ENCODE peak calls at places on chromosomes 5 and 9, in nine cellular contexts. O, W, F, D, Y, U, L, N and P are unnamed samples.

GRCh38 chr5:180787025-180787424 is 15.6 kb downstream of the MGAT1 start:
- DNase-seq in O (peak), W (peak), F (no peak), D (peak), Y (no peak), U (no peak), L (no peak), N (no peak), P (no peak)

GRCh38 chr5:62720036-62720441 is 141.4 kb downstream of the LRRC70 start:
- DNase-seq in O (peak), W (peak), F (peak), D (peak), Y (no peak), U (peak), L (no peak), N (no peak), P (no peak)

GRCh38 chr5:75362474-75362975 is 25.5 kb downstream of the HMGCR start:
- DNase-seq in O (no peak), W (no peak), F (no peak), D (no peak), Y (no peak), U (no peak), L (no peak), N (no peak), P (no peak)

GRCh38 chr5:68130253-68130652 is 85.3 kb upstream of the PIK3R1 start:
- DNase-seq in O (no peak), W (no peak), F (no peak), D (no peak), Y (no peak), U (no peak), L (no peak), N (no peak), P (no peak)

GRCh38 chr9:110979636-110980035 is 58.6 kb downstream of the LPAR1 start:
- DNase-seq in O (no peak), W (no peak), F (no peak), D (peak), Y (no peak), U (no peak), L (no peak), N (no peak), P (no peak)

GRCh38 chr9:118992813-118993747 is 376.2 kb downstream of the BRINP1 start:
- DNase-seq in O (no peak), W (no peak), F (peak), D (no peak), Y (no peak), U (no peak), L (no peak), N (no peak), P (no peak)

GRCh38 chr9:98118640-98119601 is at the start of gene TRIM14:
- DNase-seq in O (peak), W (peak), F (peak), D (peak), Y (peak), U (peak), L (peak), N (peak), P (peak)

GRCh38 chr9:17031546-17031945 is 103.3 kb upstream of the CNTLN start:
- DNase-seq in O (no peak), W (no peak), F (no peak), D (no peak), Y (no peak), U (no peak), L (no peak), N (no peak), P (no peak)

GRCh38 chr5:142286111-142286510 is 38.7 kb downstream of the SPRY4 start:
- DNase-seq in O (no peak), W (no peak), F (no peak), D (no peak), Y (no peak), U (no peak), L (no peak), N (no peak), P (no peak)

GRCh38 chr5:102089883-102090282 is 206.2 kb downstream of the SLCO4C1 start:
- DNase-seq in O (no peak), W (no peak), F (no peak), D (no peak), Y (no peak), U (no peak), L (no peak), N (no peak), P (no peak)

DNA sequence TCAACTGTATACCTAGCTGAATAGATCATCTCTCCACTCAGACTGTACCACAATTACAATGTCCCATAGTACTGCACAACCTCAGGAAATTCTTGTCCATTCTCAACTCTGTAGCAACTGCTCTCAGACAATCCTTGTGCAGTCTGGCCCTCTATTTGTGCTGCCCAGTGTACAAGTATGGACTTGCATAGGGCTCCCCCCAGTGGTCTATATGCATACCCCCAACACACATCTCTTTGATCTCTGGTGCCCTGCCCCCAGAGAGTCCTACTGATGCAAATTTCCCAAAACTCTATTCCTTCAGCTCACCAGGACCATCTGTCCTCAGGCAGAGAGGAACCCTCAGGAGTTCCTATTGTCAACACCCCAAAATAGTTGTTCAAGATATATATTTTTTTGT is 205.3 kb downstream of the SLCO4C1 start:
- DNase-seq in O (peak), W (no peak), F (peak), D (peak), Y (no peak), U (peak), L (no peak), N (no peak), P (no peak)
- TF ChIP-seq CTCF in O (peak), W (no peak), F (peak), D (no peak), Y (no peak), U (peak), L (no peak), N (no peak), P (no peak)

DNA sequence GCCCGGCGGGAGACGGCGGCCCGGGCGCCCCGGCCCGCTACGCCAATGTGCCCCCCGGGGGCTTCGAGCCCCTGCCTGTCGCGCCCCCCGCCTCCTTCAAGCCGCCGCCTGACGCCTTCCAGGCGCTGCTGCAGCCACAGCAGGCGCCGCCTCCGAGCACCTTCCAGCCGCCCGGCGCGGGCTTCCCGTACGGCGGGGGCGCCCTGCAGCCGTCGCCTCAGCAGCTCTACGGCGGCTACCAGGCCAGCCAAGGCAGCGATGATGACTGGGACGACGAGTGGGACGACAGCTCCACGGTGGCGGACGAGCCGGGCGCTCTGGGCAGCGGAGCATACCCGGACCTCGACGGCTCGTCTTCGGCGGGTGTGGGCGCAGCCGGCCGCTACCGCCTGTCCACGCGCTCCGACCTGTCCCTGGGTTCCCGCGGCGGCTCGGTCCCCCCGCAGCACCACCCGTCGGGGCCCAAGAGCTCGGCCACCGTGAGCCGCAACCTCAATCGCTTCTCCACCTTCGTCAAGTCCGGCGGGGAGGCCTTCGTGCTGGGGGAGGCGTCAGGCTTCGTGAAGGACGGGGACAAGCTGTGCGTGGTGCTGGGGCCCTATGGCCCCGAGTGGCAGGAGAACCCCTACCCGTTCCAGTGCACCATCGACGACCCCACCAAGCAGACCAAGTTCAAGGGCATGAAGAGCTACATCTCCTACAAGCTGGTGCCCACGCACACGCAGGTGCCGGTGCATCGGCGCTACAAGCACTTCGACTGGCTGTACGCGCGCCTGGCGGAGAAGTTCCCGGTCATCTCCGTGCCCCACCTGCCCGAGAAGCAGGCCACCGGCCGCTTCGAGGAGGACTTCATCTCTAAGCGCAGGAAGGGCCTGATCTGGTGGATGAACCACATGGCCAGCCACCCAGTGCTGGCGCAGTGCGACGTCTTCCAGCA is 855 bp downstream of the SNX18 start:
- DNase-seq in O (peak), W (peak), F (peak), D (peak), Y (peak), U (peak), L (no peak), N (peak), P (peak)
- TF ChIP-seq CTCF in O (no peak), W (no peak), F (no peak), D (no peak), Y (no peak), U (no peak), L (no peak), N (no peak), P (no peak)

GRCh38 chr9:137174722-137175293 is 3.0 kb upstream of the TMEM210 start:
- DNase-seq in O (no peak), W (no peak), F (no peak), D (no peak), Y (no peak), U (no peak), L (no peak), N (no peak), P (no peak)

GRCh38 chr9:137178201-137178938 is 6.5 kb upstream of the TMEM210 start:
- DNase-seq in O (no peak), W (no peak), F (no peak), D (no peak), Y (no peak), U (no peak), L (no peak), N (no peak), P (no peak)

GRCh38 chr9:137175345-137175961 is 3.6 kb upstream of the TMEM210 start:
- DNase-seq in O (no peak), W (no peak), F (no peak), D (no peak), Y (no peak), U (peak), L (no peak), N (no peak), P (no peak)

GRCh38 chr9:137173795-137174664 is 2.2 kb upstream of the TMEM210 start:
- DNase-seq in O (no peak), W (no peak), F (no peak), D (no peak), Y (no peak), U (no peak), L (no peak), N (no peak), P (no peak)

DNA sequence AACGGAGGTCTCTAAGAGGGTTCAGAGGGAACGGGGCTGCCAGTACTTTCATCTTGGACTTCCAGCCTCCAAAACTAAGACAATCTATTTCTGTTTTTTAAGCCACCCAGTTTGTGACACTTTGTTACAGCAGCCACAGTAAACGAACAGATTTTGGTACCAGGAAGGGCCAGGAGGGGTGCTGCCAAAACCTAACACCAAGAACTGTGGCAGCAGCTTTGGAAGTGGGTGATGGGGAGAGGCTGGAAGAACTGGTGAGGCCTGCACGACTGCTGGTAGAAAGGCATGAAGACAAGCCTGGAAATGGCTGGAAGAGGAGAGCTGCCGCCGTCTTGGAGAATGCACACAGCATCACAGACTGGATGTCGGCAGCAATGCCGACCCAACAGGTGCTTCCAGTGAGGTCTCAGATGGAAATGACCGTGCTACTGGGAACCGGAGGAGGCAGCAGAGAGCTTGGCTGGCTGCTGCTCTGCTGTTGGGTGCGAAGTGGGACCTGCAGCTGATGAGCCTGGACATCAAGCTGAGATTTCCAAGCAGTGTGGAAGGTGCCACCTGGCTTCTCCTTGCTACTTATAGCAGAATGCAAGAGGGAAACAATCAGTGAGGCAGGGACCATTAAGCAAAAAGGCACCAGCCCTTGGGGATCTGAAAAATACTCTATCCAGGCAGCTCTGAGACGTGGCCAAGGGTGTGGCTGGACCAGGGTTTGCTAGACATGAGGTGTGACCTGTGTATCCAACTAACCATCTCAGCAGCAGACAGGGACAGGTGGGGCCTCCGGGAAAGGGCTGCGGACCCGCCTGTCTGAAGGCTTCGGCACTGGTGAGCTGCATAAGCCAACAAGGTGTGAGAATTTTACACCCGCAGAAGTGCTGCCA is 4.7 kb upstream of the TMEM210 start:
- DNase-seq in O (no peak), W (peak), F (peak), D (peak), Y (no peak), U (peak), L (no peak), N (no peak), P (no peak)
- TF ChIP-seq CTCF in O (peak), W (peak), F (peak), D (peak), Y (no peak), U (peak), L (peak), N (peak), P (no peak)

GRCh38 chr9:115674091-115674490 is 479.5 kb upstream of the PAPPA start:
- DNase-seq in O (no peak), W (no peak), F (no peak), D (no peak), Y (no peak), U (no peak), L (no peak), N (no peak), P (no peak)

GRCh38 chr9:115672477-115673316 is 480.9 kb upstream of the PAPPA start:
- DNase-seq in O (no peak), W (peak), F (no peak), D (peak), Y (no peak), U (no peak), L (no peak), N (no peak), P (no peak)

GRCh38 chr9:115671236-115671770 is 482.3 kb upstream of the PAPPA start:
- DNase-seq in O (no peak), W (no peak), F (no peak), D (no peak), Y (no peak), U (no peak), L (no peak), N (no peak), P (no peak)

GRCh38 chr9:115673599-115673998 is 480.0 kb upstream of the PAPPA start:
- DNase-seq in O (no peak), W (peak), F (no peak), D (peak), Y (no peak), U (no peak), L (no peak), N (no peak), P (no peak)

GRCh38 chr9:115671911-115672310 is 481.7 kb upstream of the PAPPA start:
- DNase-seq in O (no peak), W (no peak), F (no peak), D (no peak), Y (no peak), U (no peak), L (no peak), N (no peak), P (no peak)
- TF ChIP-seq CTCF in O (no peak), W (no peak), F (no peak), D (no peak), Y (no peak), U (no peak), L (no peak), N (no peak), P (no peak)